ENCODE peak calls at places on chromosomes 16 and 17, in nine cellular contexts. One of them, this sample, is unnamed.

GRCh38 chr17:32870969-32871368 is 6.0 kb downstream of the MYO1D start:
- DNase-seq in AG20443: peak; percentile 70
- DNase-seq in mucosa of gallbladder: no peak
- DNase-seq in AG08396: no peak
- DNase-seq in non-pigmented ciliary epithelial cell: no peak
- DNase-seq in ovary: no peak
- DNase-seq in cardiac muscle cell: no peak
- DNase-seq in DMS 273 treated with DMSO at 0.1 percent for 48 hours: no peak
- DNase-seq in kidney tubule cell: no peak
- DNase-seq in this sample: no peak

GRCh38 chr17:41100081-41100480 is 1.9 kb downstream of the KRTAP4-16 start:
- DNase-seq in mucosa of gallbladder: no peak
- DNase-seq in ovary: no peak
- DNase-seq in AG08396: no peak
- DNase-seq in non-pigmented ciliary epithelial cell: no peak
- DNase-seq in cardiac muscle cell: no peak
- DNase-seq in DMS 273 treated with DMSO at 0.1 percent for 48 hours: no peak
- DNase-seq in kidney tubule cell: no peak
- DNase-seq in AG20443: no peak
- DNase-seq in this sample: no peak

GRCh38 chr16:3188925-3189825 is 1.2 kb downstream of the OR1F1 start:
- DNase-seq in AG20443: peak; percentile 70
- DNase-seq in AG08396: no peak
- DNase-seq in DMS 273 treated with DMSO at 0.1 percent for 48 hours: peak; percentile 70
- DNase-seq in kidney tubule cell: peak; percentile 83
- DNase-seq in non-pigmented ciliary epithelial cell: no peak
- DNase-seq in cardiac muscle cell: peak; percentile 61
- DNase-seq in mucosa of gallbladder: no peak
- DNase-seq in ovary: no peak
- DNase-seq in this sample: peak; percentile 34

GRCh38 chr16:49700222-49700927 is 155.5 kb downstream of the ZNF423 start:
- DNase-seq in DMS 273 treated with DMSO at 0.1 percent for 48 hours: peak; percentile 68
- DNase-seq in kidney tubule cell: no peak
- DNase-seq in AG08396: no peak
- DNase-seq in cardiac muscle cell: no peak
- DNase-seq in AG20443: no peak
- DNase-seq in mucosa of gallbladder: no peak
- DNase-seq in non-pigmented ciliary epithelial cell: no peak
- DNase-seq in ovary: peak; percentile 78
- DNase-seq in this sample: no peak

GRCh38 chr17:62994931-62995330 is 28.9 kb downstream of the TANC2 start:
- DNase-seq in cardiac muscle cell: peak; percentile 37
- DNase-seq in DMS 273 treated with DMSO at 0.1 percent for 48 hours: no peak
- DNase-seq in AG08396: no peak
- DNase-seq in non-pigmented ciliary epithelial cell: no peak
- DNase-seq in mucosa of gallbladder: no peak
- DNase-seq in ovary: no peak
- DNase-seq in AG20443: no peak
- DNase-seq in kidney tubule cell: no peak
- DNase-seq in this sample: no peak

GRCh38 chr16:5944971-5945370 is 847.4 kb upstream of the EEF2KMT start:
- DNase-seq in cardiac muscle cell: no peak
- DNase-seq in mucosa of gallbladder: no peak
- DNase-seq in AG08396: no peak
- DNase-seq in AG20443: no peak
- DNase-seq in ovary: no peak
- DNase-seq in DMS 273 treated with DMSO at 0.1 percent for 48 hours: no peak
- DNase-seq in non-pigmented ciliary epithelial cell: peak; percentile 4
- DNase-seq in kidney tubule cell: peak; percentile 54
- DNase-seq in this sample: no peak

GRCh38 chr17:13311301-13311700 is 290.4 kb downstream of the HS3ST3A1 start:
- DNase-seq in kidney tubule cell: no peak
- DNase-seq in non-pigmented ciliary epithelial cell: peak; percentile 19
- DNase-seq in AG20443: peak; percentile 82
- DNase-seq in DMS 273 treated with DMSO at 0.1 percent for 48 hours: no peak
- DNase-seq in AG08396: peak; percentile 30
- DNase-seq in mucosa of gallbladder: no peak
- DNase-seq in cardiac muscle cell: no peak
- DNase-seq in ovary: no peak
- DNase-seq in this sample: no peak

GRCh38 chr16:85884808-85885463 is 14.0 kb upstream of the IRF8 start:
- DNase-seq in kidney tubule cell: no peak
- DNase-seq in mucosa of gallbladder: no peak
- DNase-seq in DMS 273 treated with DMSO at 0.1 percent for 48 hours: no peak
- DNase-seq in non-pigmented ciliary epithelial cell: no peak
- DNase-seq in AG20443: no peak
- DNase-seq in ovary: no peak
- DNase-seq in cardiac muscle cell: no peak
- DNase-seq in AG08396: no peak
- DNase-seq in this sample: no peak

GRCh38 chr16:69411064-69411985 is 13.1 kb upstream of the CYB5B start:
- DNase-seq in non-pigmented ciliary epithelial cell: no peak
- DNase-seq in AG20443: no peak
- DNase-seq in cardiac muscle cell: no peak
- DNase-seq in mucosa of gallbladder: no peak
- DNase-seq in kidney tubule cell: no peak
- DNase-seq in ovary: no peak
- DNase-seq in DMS 273 treated with DMSO at 0.1 percent for 48 hours: no peak
- DNase-seq in AG08396: no peak
- DNase-seq in this sample: no peak

GRCh38 chr17:82752371-82753200 is 721 bp downstream of the TBCD start:
- DNase-seq in non-pigmented ciliary epithelial cell: no peak
- DNase-seq in DMS 273 treated with DMSO at 0.1 percent for 48 hours: no peak
- DNase-seq in cardiac muscle cell: peak; percentile 52
- DNase-seq in ovary: peak; percentile 41
- DNase-seq in kidney tubule cell: peak; percentile 30
- DNase-seq in AG08396: peak; percentile 64
- DNase-seq in AG20443: peak; percentile 63
- DNase-seq in mucosa of gallbladder: no peak
- DNase-seq in this sample: no peak

GRCh38 chr17:81877569-81877968 is 6.4 kb upstream of the ARHGDIA start:
- DNase-seq in AG20443: no peak
- DNase-seq in AG08396: no peak
- DNase-seq in cardiac muscle cell: no peak
- DNase-seq in ovary: no peak
- DNase-seq in non-pigmented ciliary epithelial cell: no peak
- DNase-seq in mucosa of gallbladder: no peak
- DNase-seq in kidney tubule cell: no peak
- DNase-seq in DMS 273 treated with DMSO at 0.1 percent for 48 hours: no peak
- DNase-seq in this sample: no peak

GRCh38 chr16:87627542-87628245 is 25.4 kb downstream of the JPH3 start:
- DNase-seq in cardiac muscle cell: no peak
- DNase-seq in AG20443: no peak
- DNase-seq in ovary: no peak
- DNase-seq in non-pigmented ciliary epithelial cell: no peak
- DNase-seq in DMS 273 treated with DMSO at 0.1 percent for 48 hours: no peak
- DNase-seq in mucosa of gallbladder: no peak
- DNase-seq in kidney tubule cell: no peak
- DNase-seq in AG08396: no peak
- DNase-seq in this sample: no peak

GRCh38 chr16:84495506-84495905 is 9.0 kb downstream of the MEAK7 start:
- DNase-seq in kidney tubule cell: no peak
- DNase-seq in non-pigmented ciliary epithelial cell: no peak
- DNase-seq in ovary: peak; percentile 8
- DNase-seq in cardiac muscle cell: no peak
- DNase-seq in DMS 273 treated with DMSO at 0.1 percent for 48 hours: no peak
- DNase-seq in AG08396: no peak
- DNase-seq in AG20443: no peak
- DNase-seq in mucosa of gallbladder: no peak
- DNase-seq in this sample: no peak

GRCh38 chr16:59210955-59211541 is 476.9 kb upstream of the GOT2 start:
- DNase-seq in AG08396: peak; percentile 5
- DNase-seq in non-pigmented ciliary epithelial cell: peak; percentile 89
- DNase-seq in ovary: no peak
- DNase-seq in cardiac muscle cell: peak; percentile 77
- DNase-seq in mucosa of gallbladder: peak; percentile 62
- DNase-seq in DMS 273 treated with DMSO at 0.1 percent for 48 hours: no peak
- DNase-seq in AG20443: peak; percentile 77
- DNase-seq in kidney tubule cell: peak; percentile 72
- DNase-seq in this sample: no peak

GRCh38 chr16:78022347-78022746 is at the start of gene CLEC3A:
- DNase-seq in DMS 273 treated with DMSO at 0.1 percent for 48 hours: no peak
- DNase-seq in AG20443: no peak
- DNase-seq in cardiac muscle cell: no peak
- DNase-seq in AG08396: no peak
- DNase-seq in non-pigmented ciliary epithelial cell: no peak
- DNase-seq in ovary: no peak
- DNase-seq in kidney tubule cell: no peak
- DNase-seq in mucosa of gallbladder: no peak
- DNase-seq in this sample: no peak

This sample was measured in COR-L47.